ENCODE peak calls at places on chromosome 21, in eight cellular contexts. J is fibroblast of the aortic adventitia, B is glutamatergic neuron, Z is esophagus squamous epithelium, V is CD14-positive monocyte, N is AG10803, Y is heart right ventricle, I is GM10248. E is an unnamed sample.

GRCh38 chr21:25176637-25177412 is 430.5 kb downstream of the MRPL39 start:
- DNase-seq in J (no peak), B (no peak), Z (no peak), V (no peak), N (peak; percentile 1), Y (no peak), I (peak; percentile 34), E (peak; percentile 45)

GRCh38 chr21:29725025-29725736 is 214.6 kb downstream of the GRIK1 start:
- DNase-seq in J (no peak), B (no peak), Z (no peak), V (no peak), N (no peak), Y (no peak), I (no peak), E (no peak)

GRCh38 chr21:35738342-35738961 is 321.9 kb downstream of the SETD4 start:
- DNase-seq in J (peak; percentile 40), B (no peak), Z (no peak), V (no peak), N (no peak), Y (peak; percentile 16), I (no peak), E (peak; percentile 67)

GRCh38 chr21:35831230-35831629 is 229.1 kb downstream of the SETD4 start:
- DNase-seq in J (no peak), B (no peak), Z (no peak), V (no peak), N (no peak), Y (no peak), I (no peak), E (no peak)

GRCh38 chr21:46552274-46552673 is 52.6 kb downstream of the S100B start:
- DNase-seq in J (no peak), B (no peak), Z (no peak), V (no peak), N (no peak), Y (no peak), I (no peak), E (no peak)

GRCh38 chr21:32976791-32977190 is 48.9 kb upstream of the OLIG2 start:
- DNase-seq in J (no peak), B (no peak), Z (no peak), V (no peak), N (no peak), Y (no peak), I (no peak), E (no peak)

GRCh38 chr21:17609681-17610080 is 3.0 kb downstream of the BTG3 start:
- DNase-seq in J (no peak), B (no peak), Z (no peak), V (no peak), N (no peak), Y (no peak), I (no peak), E (no peak)

GRCh38 chr21:31397939-31398338 is 53.9 kb upstream of the TIAM1 start:
- DNase-seq in J (no peak), B (no peak), Z (no peak), V (no peak), N (no peak), Y (no peak), I (no peak), E (no peak)

GRCh38 chr21:29265690-29266479 is 32.8 kb upstream of the BACH1 start:
- DNase-seq in J (peak; percentile 22), B (no peak), Z (no peak), V (no peak), N (no peak), Y (no peak), I (peak; percentile 11), E (no peak)

GRCh38 chr21:45543371-45543709 is 1.1 kb upstream of the SLC19A1 start:
- DNase-seq in J (no peak), B (peak; percentile 11), Z (no peak), V (no peak), N (no peak), Y (no peak), I (peak; percentile 25), E (no peak)

GRCh38 chr21:23968008-23968407 is 1639.3 kb downstream of the MRPL39 start:
- DNase-seq in J (no peak), B (no peak), Z (no peak), V (no peak), N (no peak), Y (no peak), I (no peak), E (no peak)

GRCh38 chr21:15066231-15066577 is 1.4 kb upstream of the NRIP1 start:
- DNase-seq in J (peak; percentile 60), B (no peak), Z (no peak), V (no peak), N (no peak), Y (no peak), I (no peak), E (no peak)

GRCh38 chr21:28480091-28480869 is 512.4 kb downstream of the LTN1 start:
- DNase-seq in J (no peak), B (no peak), Z (no peak), V (no peak), N (peak; percentile 88), Y (no peak), I (no peak), E (no peak)

GRCh38 chr21:43362306-43362927 is 64.5 kb downstream of the SIK1 start:
- DNase-seq in J (peak; percentile 29), B (peak; percentile 79), Z (peak; percentile 34), V (peak; percentile 72), N (peak; percentile 80), Y (peak; percentile 83), I (peak; percentile 75), E (peak; percentile 20)

GRCh38 chr21:32260130-32260529 is 18.7 kb downstream of the MIS18A start:
- DNase-seq in J (no peak), B (no peak), Z (no peak), V (no peak), N (no peak), Y (no peak), I (no peak), E (no peak)

GRCh38 chr21:31180256-31181088 is 142.2 kb upstream of the KRTAP19-8 start:
- DNase-seq in J (peak; percentile 70), B (no peak), Z (no peak), V (no peak), N (peak; percentile 38), Y (no peak), I (peak; percentile 39), E (peak; percentile 44)

GRCh38 chr21:22174746-22175145 is 1176.5 kb downstream of the NCAM2 start:
- DNase-seq in J (no peak), B (no peak), Z (no peak), V (no peak), N (no peak), Y (no peak), I (no peak), E (no peak)

GRCh38 chr21:46048926-46049889 is 48.7 kb upstream of the COL6A2 start:
- DNase-seq in J (peak; percentile 100), B (no peak), Z (no peak), V (no peak), N (peak; percentile 100), Y (peak; percentile 84), I (no peak), E (peak; percentile 99)

GRCh38 chr21:29018540-29018939 is 609 bp downstream of the RWDD2B start:
- DNase-seq in J (peak; percentile 56), B (no peak), Z (no peak), V (no peak), N (peak; percentile 22), Y (no peak), I (no peak), E (no peak)

GRCh38 chr21:15761508-15762100 is 31.8 kb downstream of the USP25 start:
- DNase-seq in J (no peak), B (no peak), Z (no peak), V (no peak), N (no peak), Y (no peak), I (no peak), E (no peak)

GRCh38 chr21:42238185-42238934 is 19.4 kb downstream of the ABCG1 start:
- DNase-seq in J (no peak), B (no peak), Z (no peak), V (no peak), N (no peak), Y (no peak), I (no peak), E (no peak)

GRCh38 chr21:42239556-42239955 is 20.6 kb downstream of the ABCG1 start:
- DNase-seq in J (no peak), B (no peak), Z (no peak), V (no peak), N (no peak), Y (no peak), I (no peak), E (no peak)

GRCh38 chr21:42237577-42237976 is 18.6 kb downstream of the ABCG1 start:
- DNase-seq in J (no peak), B (no peak), Z (no peak), V (no peak), N (no peak), Y (no peak), I (no peak), E (no peak)

GRCh38 chr21:42242611-42243010 is 23.7 kb downstream of the ABCG1 start:
- DNase-seq in J (no peak), B (no peak), Z (no peak), V (no peak), N (no peak), Y (no peak), I (no peak), E (no peak)

GRCh38 chr21:42239973-42240372 is 21.0 kb downstream of the ABCG1 start:
- DNase-seq in J (no peak), B (no peak), Z (no peak), V (no peak), N (no peak), Y (no peak), I (no peak), E (no peak)
- TF ChIP-seq CTCF in J (no peak), B (no peak), Z (no peak), V (no peak), N (no peak), Y (no peak), I (no peak), E (no peak)

GRCh38 chr21:38171723-38172344 is 85.0 kb upstream of the KCNJ15 start:
- DNase-seq in J (peak; percentile 14), B (peak; percentile 37), Z (no peak), V (no peak), N (peak; percentile 67), Y (no peak), I (no peak), E (no peak)
- TF ChIP-seq CTCF in J (no peak), B (no peak), Z (no peak), V (no peak), N (peak; percentile 25), Y (no peak), I (no peak), E (peak; percentile 32)

DNA sequence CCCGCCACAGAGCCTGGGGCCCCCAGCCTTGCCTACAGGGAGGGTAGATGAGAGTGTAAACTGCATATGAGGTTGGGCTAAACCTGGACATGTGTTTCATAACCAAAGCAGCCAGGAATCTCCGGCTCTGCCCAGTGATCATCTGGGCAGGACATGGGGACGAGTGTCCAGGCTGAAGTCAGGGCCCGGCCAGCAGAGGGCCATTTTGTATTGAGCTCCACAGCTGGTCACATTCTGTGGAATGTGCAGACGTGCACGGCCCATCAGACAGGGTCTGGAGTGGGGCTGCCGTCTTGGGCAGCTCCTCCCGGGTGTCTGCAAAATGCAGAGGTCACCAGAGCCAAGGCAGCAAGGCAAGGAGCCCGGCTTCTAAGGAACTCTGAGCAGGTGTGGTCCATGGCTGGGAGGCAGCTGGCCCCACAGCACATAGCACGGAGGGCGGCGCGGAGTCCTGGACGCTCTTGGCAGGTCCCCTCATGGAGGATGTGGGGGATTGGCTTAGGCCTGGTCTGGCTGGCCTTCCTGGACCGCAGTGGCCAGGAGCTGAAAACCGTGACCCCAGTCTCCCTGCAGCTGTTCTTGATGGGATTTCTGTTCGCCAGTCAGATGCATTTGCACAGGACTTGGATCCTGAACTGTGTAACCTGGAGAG is 6.3 kb downstream of the LRRC3 start:
- DNase-seq in J (no peak), B (no peak), Z (no peak), V (no peak), N (peak; percentile 12), Y (no peak), I (no peak), E (no peak)
- TF ChIP-seq CTCF in J (peak; percentile 5), B (no peak), Z (no peak), V (no peak), N (no peak), Y (peak; percentile 61), I (no peak), E (no peak)

GRCh38 chr21:39105836-39106235 is 77.4 kb downstream of the PSMG1 start:
- DNase-seq in J (no peak), B (no peak), Z (no peak), V (no peak), N (no peak), Y (no peak), I (no peak), E (no peak)
- TF ChIP-seq CTCF in J (no peak), B (no peak), Z (no peak), V (no peak), N (no peak), Y (no peak), I (no peak), E (no peak)